ENCODE peak calls at places on chromosomes 16 and 17, in four cellular contexts. B is uterus, C is endothelial cell of umbilical vein, H is DND-41. W is an unnamed sample. For H3K4me1, the result is how much of the 10 kb centered on the place peaks cover.

GRCh38 chr17:70521821-70522256 is 352.5 kb downstream of the KCNJ2 start:
- DNase-seq in H (no peak), B (no peak), C (peak), W (peak)

GRCh38 chr17:56785997-56786680 is 47.6 kb downstream of the C17orf67 start:
- DNase-seq in H (no peak), B (no peak), C (no peak), W (no peak)

GRCh38 chr16:85480727-85481101 is 132.4 kb upstream of the GSE1 start:
- DNase-seq in H (no peak), B (no peak), C (no peak), W (no peak)

GRCh38 chr17:11389583-11389982 is 148.6 kb downstream of the SHISA6 start:
- DNase-seq in B (no peak), C (no peak), H (no peak), W (no peak)

GRCh38 chr17:44400226-44400847 is 10.9 kb upstream of the ITGA2B start:
- DNase-seq in B (no peak), H (no peak), C (peak), W (no peak)

GRCh38 chr16:12360240-12360639 is 383.7 kb downstream of the SNX29 start:
- DNase-seq in H (no peak), C (no peak), B (no peak), W (no peak)

GRCh38 chr16:50297301-50298074 is 31.1 kb downstream of the ADCY7 start:
- DNase-seq in C (no peak), H (no peak), B (no peak), W (no peak)

GRCh38 chr16:85252461-85252860 is 140.2 kb upstream of the CIBAR2 start:
- DNase-seq in C (no peak), B (no peak), H (no peak), W (no peak)

GRCh38 chr17:13638855-13639458 is 37.2 kb upstream of the HS3ST3A1 start:
- DNase-seq in H (no peak), C (no peak), B (no peak), W (peak)

GRCh38 chr17:50501054-50501453 is 7.2 kb upstream of the MYCBPAP start:
- DNase-seq in B (no peak), H (peak), C (peak), W (no peak)

GRCh38 chr17:72407336-72408121 is 286.7 kb downstream of the SOX9 start:
- DNase-seq in C (peak), H (no peak), B (peak), W (peak)

GRCh38 chr17:79420318-79421243 is 190.3 kb downstream of the RBFOX3 start:
- DNase-seq in C (peak), B (peak), H (no peak), W (peak)

GRCh38 chr16:48918520-48919258 is 308.7 kb upstream of the N4BP1 start:
- DNase-seq in C (no peak), B (no peak), H (no peak), W (no peak)

GRCh38 chr17:7408341-7408740 is 696 bp downstream of the NLGN2 start:
- DNase-seq in B (no peak), C (no peak), H (no peak), W (no peak)

GRCh38 chr17:19531780-19532501 is 1.7 kb upstream of the SLC47A1 start:
- DNase-seq in B (no peak), C (no peak), H (no peak), W (no peak)

GRCh38 chr16:68760671-68761275 is 23.7 kb downstream of the CDH1 start:
- DNase-seq in B (no peak), C (no peak), H (no peak), W (peak)

GRCh38 chr17:72602517-72603345 is 481.9 kb downstream of the SOX9 start:
- DNase-seq in B (no peak), H (no peak), C (no peak), W (peak)

GRCh38 chr17:4733073-4733531 is 1.9 kb downstream of the MED11 start:
- DNase-seq in B (no peak), H (no peak), C (no peak), W (no peak)
- TF ChIP-seq CTCF in B (no peak), H (no peak), C (no peak), W (no peak)

GRCh38 chr17:17742133-17742621 is 60.9 kb downstream of the RAI1 start:
- DNase-seq in H (no peak), C (peak), B (no peak), W (peak)

GRCh38 chr17:17742688-17743390 is 61.6 kb downstream of the RAI1 start:
- DNase-seq in C (no peak), H (no peak), B (no peak), W (no peak)

GRCh38 chr17:17745476-17746455 is 64.5 kb downstream of the RAI1 start:
- DNase-seq in C (no peak), B (no peak), H (no peak), W (no peak)

GRCh38 chr17:17743391-17744112 is 62.3 kb downstream of the RAI1 start:
- DNase-seq in B (no peak), H (no peak), C (no peak), W (no peak)

DNA sequence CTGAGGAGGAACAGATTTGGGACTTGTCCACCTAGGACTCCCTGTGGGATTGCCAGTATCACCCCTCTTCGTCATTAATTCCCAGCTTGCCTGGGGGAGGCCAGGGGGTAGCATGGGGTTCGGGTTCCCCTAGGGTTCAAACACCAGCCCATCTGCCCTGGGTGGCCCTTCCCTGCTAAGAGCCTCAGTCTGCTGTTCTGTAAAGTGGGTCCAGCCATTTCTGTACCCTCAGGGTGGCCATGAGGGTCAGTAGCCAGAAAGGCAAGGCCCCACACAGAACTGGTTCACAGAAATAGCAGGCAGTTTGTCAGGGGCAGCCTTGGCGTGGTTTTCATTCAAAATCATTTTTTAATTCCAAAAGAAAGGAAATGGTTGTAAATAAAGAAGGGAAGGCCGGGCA is 62.9 kb downstream of the RAI1 start:
- DNase-seq in H (no peak), C (no peak), B (no peak), W (no peak)
- H3K4me1 ChIP-seq in H (under half), C (under half), B (under half), W (under half)

GRCh38 chr17:32342603-32343325 is 791 bp upstream of the C17orf75 start:
- DNase-seq in C (no peak), H (no peak), B (no peak), W (no peak)
- H3K27ac ChIP-seq in C (no peak), H (peak), B (peak), W (no peak)

DNA sequence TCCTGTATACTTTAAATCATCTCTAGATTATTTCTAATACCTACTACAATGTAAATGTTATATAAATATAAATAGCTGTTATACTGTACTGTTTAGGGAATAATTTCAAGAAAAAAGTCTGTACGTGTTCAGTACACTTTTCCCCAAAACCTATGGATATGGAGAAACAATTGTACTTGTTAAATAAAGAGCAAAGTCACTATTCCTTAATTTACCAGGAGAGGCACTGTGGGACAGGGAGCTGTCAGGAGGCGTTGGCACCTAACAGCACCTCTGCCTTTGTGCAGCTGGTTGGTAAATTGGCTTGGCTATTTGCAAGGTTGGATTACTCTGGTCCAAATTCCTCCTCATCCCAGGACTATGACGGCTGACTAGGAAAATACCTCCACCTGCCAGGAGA is 28.0 kb downstream of the CRHR1 start:
- DNase-seq in B (no peak), C (no peak), H (no peak), W (peak)
- TF ChIP-seq CTCF in B (no peak), C (peak), H (peak), W (peak)

DNA sequence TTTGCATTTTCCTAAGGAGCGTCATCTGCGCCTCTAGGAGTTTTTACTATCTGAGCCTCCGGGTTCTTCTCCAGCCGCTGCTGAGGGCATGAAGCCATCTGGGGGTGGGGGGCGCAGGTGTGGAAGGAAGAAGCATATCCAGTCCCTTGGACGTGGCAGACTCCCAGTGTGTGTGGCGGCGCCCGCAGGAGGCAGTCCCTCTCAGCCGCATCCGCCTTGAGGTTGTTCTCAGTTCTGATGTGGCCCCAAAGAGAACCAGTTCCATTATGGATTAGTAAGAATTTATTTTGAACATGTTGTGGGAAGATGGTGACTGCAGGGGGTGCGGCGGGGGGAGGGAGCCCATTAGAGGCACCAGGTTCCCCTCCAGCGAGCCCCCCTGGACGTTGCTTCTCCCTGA is 100.2 kb downstream of the SEC14L1 start:
- DNase-seq in C (no peak), H (no peak), B (no peak), W (no peak)
- H3K4me1 ChIP-seq in C (under half), H (under half), B (under half), W (under half)